ENCODE peak calls at places on chromosome X, in seven cellular contexts. S, X, Q, E, L, F and C are unnamed samples.

GRCh38 chrX:17361620-17362019 is 13.4 kb upstream of the NHS start:
- DNase-seq in Q (peak), F (no peak), E (peak), S (no peak), L (no peak), X (no peak), C (peak)

GRCh38 chrX:405149-405548 is 18.4 kb upstream of the PPP2R3B start:
- DNase-seq in E (no peak), Q (no peak), F (no peak), X (no peak), S (no peak), L (no peak), C (no peak)

GRCh38 chrX:118552501-118552900 is 56.9 kb downstream of the DOCK11 start:
- DNase-seq in E (no peak), Q (no peak), X (no peak), L (peak), S (peak), F (no peak), C (peak)

GRCh38 chrX:48076343-48076742 is 4.9 kb upstream of the ZNF630 start:
- DNase-seq in L (no peak), X (no peak), S (no peak), F (no peak), E (no peak), Q (no peak), C (no peak)

GRCh38 chrX:131734621-131735020 is 190.7 kb downstream of the OR13H1 start:
- DNase-seq in F (no peak), X (no peak), Q (no peak), S (peak), E (no peak), L (no peak), C (no peak)

GRCh38 chrX:132292753-132293152 is 73.5 kb upstream of the RAP2C start:
- DNase-seq in E (no peak), L (peak), F (peak), Q (peak), S (peak), X (peak), C (peak)

GRCh38 chrX:23822397-23822796 is 39.4 kb downstream of the SAT1 start:
- DNase-seq in F (no peak), E (no peak), X (no peak), S (peak), Q (no peak), L (peak), C (no peak)

GRCh38 chrX:274904-275475 is 6.2 kb upstream of the PLCXD1 start:
- DNase-seq in E (peak), Q (peak), X (peak), L (peak), S (no peak), F (no peak), C (peak)

GRCh38 chrX:94914235-94914634 is 1240.2 kb downstream of the FAM133A start:
- DNase-seq in L (no peak), X (no peak), S (no peak), F (no peak), E (no peak), Q (no peak), C (no peak)

GRCh38 chrX:119763836-119764387 is 5.5 kb downstream of the SOWAHD start:
- DNase-seq in Q (no peak), S (no peak), X (no peak), E (no peak), F (no peak), L (no peak), C (no peak)

GRCh38 chrX:73863852-73864251 is 300.9 kb downstream of the CHIC1 start:
- DNase-seq in Q (no peak), F (no peak), E (no peak), X (no peak), S (no peak), L (no peak), C (no peak)

GRCh38 chrX:69018416-69019072 is 146.7 kb downstream of the PJA1 start:
- DNase-seq in E (no peak), Q (no peak), L (no peak), F (no peak), S (no peak), X (no peak), C (no peak)

GRCh38 chrX:4484266-4484665 is 770.8 kb upstream of the PRKX start:
- DNase-seq in S (no peak), X (no peak), E (no peak), F (peak), L (no peak), Q (peak), C (peak)

GRCh38 chrX:68511255-68511654 is 12.4 kb downstream of the YIPF6 start:
- DNase-seq in Q (no peak), E (no peak), F (peak), X (no peak), S (peak), L (peak), C (peak)

GRCh38 chrX:69951756-69952155 is 98.0 kb downstream of the AWAT2 start:
- DNase-seq in S (no peak), Q (no peak), X (no peak), E (no peak), F (no peak), L (no peak), C (peak)

GRCh38 chrX:123476636-123477219 is 256.1 kb downstream of the THOC2 start:
- DNase-seq in S (no peak), L (no peak), F (no peak), X (no peak), Q (no peak), E (no peak), C (peak)

GRCh38 chrX:68669872-68670271 is 22.4 kb downstream of the STARD8 start:
- DNase-seq in F (no peak), Q (no peak), S (no peak), E (no peak), X (no peak), L (no peak), C (no peak)

GRCh38 chrX:65587616-65588526 is 53.3 kb upstream of the LAS1L start:
- DNase-seq in F (no peak), S (peak), L (no peak), E (no peak), X (no peak), Q (no peak), C (no peak)

GRCh38 chrX:53186363-53186762 is 38.6 kb downstream of the KDM5C start:
- DNase-seq in E (no peak), Q (no peak), F (peak), L (no peak), X (no peak), S (peak), C (no peak)

GRCh38 chrX:13752141-13752540 is 17.6 kb downstream of the OFD1 start:
- DNase-seq in X (no peak), Q (no peak), S (no peak), L (no peak), F (no peak), E (no peak), C (no peak)

GRCh38 chrX:107454302-107454701 is 4.8 kb downstream of the FRMPD3 start:
- DNase-seq in Q (no peak), S (peak), X (no peak), F (no peak), E (no peak), L (no peak), C (no peak)

GRCh38 chrX:47059142-47059874 is 18.9 kb upstream of the RGN start:
- DNase-seq in S (no peak), E (no peak), F (no peak), Q (no peak), X (no peak), L (no peak), C (no peak)

GRCh38 chrX:154658957-154659356 is 5.6 kb upstream of the CTAG2 start:
- DNase-seq in X (no peak), S (no peak), E (no peak), F (no peak), L (no peak), Q (no peak), C (no peak)

GRCh38 chrX:24928114-24928513 is 87.7 kb downstream of the ARX start:
- DNase-seq in Q (no peak), L (no peak), E (no peak), S (no peak), X (no peak), F (no peak), C (no peak)

GRCh38 chrX:129772796-129773431 is 6.8 kb upstream of the SASH3 start:
- DNase-seq in S (no peak), F (no peak), L (no peak), Q (no peak), E (no peak), X (no peak), C (no peak)

GRCh38 chrX:129590596-129590995 is 50.5 kb downstream of the OCRL start:
- DNase-seq in S (no peak), X (no peak), E (no peak), Q (no peak), F (no peak), L (no peak), C (no peak)

GRCh38 chrX:137432609-137433008 is 133.3 kb upstream of the ZIC3 start:
- DNase-seq in S (no peak), L (no peak), E (peak), F (no peak), X (no peak), Q (peak), C (peak)

GRCh38 chrX:1242901-1243402 is 25.7 kb upstream of the CSF2RA start:
- DNase-seq in E (no peak), X (no peak), L (no peak), Q (peak), S (no peak), F (peak), C (peak)

GRCh38 chrX:109783712-109784109 is 50.7 kb upstream of the ACSL4 start:
- DNase-seq in E (no peak), Q (no peak), X (no peak), L (no peak), F (no peak), S (no peak), C (no peak)

GRCh38 chrX:45774961-45775360 is 574.3 kb upstream of the DIPK2B start:
- DNase-seq in L (no peak), S (peak), X (no peak), Q (no peak), F (no peak), E (no peak), C (no peak)

GRCh38 chrX:45743081-45743533 is 542.4 kb upstream of the DIPK2B start:
- DNase-seq in E (no peak), L (peak), F (no peak), X (no peak), S (peak), Q (peak), C (peak)

GRCh38 chrX:1807301-1807731 is 192.5 kb downstream of the ASMT start:
- DNase-seq in S (peak), L (no peak), Q (peak), E (peak), F (no peak), X (peak), C (peak)

DNA sequence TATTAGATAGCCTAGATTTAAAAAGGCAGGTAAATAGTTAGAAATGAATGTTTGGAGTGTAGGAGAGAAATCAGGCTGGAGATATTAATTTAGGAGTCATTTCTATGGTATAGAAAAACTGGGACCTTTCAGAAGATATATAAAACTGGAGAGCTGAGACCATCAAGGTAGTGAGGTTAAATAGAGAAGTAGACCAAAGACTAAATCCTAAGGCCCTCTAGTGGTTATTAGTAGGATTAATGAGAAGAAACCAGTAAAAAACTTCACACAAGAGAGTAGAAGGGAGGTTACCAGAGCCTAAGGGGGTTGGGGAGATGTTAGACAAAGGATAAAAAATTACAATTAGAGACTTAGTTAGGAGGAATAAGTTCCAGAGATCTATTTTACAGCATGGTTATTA is 351.0 kb upstream of the SPANXN1 start:
- DNase-seq in E (no peak), S (no peak), Q (no peak), L (peak), X (no peak), F (no peak), C (peak)
- H3K18ac ChIP-seq in E (no peak), S (no peak), Q (no peak), L (no peak), X (no peak), F (no peak), C (no peak)

DNA sequence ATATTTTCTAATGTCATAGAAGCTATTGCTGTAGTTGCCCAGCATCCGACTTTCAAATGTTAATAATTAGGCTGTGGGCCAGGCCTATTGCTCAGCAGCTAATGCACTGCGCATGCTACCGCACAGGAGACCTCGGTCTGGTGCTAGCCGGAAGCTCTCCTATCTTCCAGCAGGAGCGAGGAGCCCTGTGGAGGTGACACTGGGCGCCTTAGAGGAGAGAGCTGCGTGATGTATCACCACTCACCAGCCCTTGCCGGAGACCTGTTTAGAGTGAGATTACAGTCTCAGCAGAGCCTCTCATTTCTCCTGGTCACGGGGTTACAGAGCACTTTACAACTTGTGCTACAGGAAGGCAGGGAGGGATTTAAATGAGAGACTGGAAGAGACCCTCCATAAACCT is 31.1 kb upstream of the MID1IP1 start:
- DNase-seq in X (no peak), F (no peak), E (no peak), S (no peak), Q (no peak), L (no peak), C (no peak)
- H3K9ac ChIP-seq in X (no peak), F (no peak), E (no peak), S (no peak), Q (no peak), L (no peak), C (no peak)

DNA sequence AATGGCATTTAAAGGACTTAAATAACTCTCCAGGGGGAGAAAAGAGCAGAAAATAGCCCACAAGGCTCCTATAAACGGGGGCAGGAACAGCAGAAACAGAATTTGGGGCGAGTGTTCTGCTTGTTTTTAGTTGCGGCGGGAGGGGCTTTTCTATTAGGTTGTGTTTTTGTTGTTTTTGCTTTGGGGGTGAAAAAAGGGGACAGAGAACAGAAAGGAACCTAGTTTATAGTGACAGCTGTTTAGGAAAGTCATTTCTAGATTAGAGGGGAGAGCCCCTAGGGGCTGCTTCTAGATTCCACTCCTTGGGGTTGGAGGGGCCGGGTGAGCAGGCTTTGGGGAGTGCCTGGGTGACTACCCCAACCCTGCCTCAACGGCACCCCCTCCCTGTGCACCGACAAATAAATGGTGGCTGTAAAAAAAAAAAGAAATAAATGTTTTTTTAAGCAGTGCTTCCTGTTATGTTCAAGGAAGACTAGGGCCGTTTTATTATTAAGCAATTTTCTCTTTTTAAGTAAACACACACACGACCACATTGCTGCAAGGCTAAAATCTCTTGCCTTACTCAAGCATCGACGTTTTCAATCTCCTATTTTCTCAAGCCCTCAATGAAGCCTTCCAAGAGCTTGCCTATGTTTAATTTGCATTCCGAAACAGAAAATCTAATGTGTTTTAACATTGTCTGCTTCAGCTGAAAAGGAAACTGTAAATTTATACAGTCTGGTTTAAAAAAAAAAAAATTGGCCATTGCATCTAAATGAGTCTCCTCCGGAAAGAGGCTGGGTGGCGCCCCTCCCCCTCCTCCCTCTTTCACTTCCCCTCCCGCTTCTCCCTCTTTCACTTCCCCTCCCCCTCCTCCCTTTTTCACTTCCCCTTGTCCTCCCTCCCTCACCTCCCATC is 123.3 kb upstream of the TBL1X start:
- DNase-seq in X (peak), F (no peak), S (peak), Q (peak), E (no peak), L (peak), C (peak)
- H3K18ac ChIP-seq in X (no peak), F (no peak), S (peak), Q (no peak), E (no peak), L (no peak), C (peak)

DNA sequence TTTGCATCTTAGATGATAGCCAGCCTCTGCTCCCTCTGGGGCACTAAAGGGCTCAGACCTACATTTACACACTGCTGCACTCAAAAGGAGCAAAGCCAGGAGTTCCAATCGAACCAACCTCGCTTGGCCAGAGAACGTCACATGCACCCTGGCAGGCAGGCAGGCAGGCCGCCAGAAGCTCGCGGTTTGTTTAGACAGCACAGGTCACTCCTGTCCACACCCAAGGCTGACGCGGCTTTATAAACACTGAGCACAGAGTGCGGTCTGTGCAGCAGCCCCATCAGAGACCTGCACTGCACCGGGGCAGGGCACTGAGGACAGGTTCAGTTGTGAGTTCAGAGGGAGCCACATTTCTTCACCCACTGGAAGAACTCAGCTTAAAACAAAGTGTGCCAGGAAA is 143.9 kb downstream of the BCOR start:
- DNase-seq in S (peak), F (no peak), L (peak), Q (no peak), X (no peak), E (no peak), C (no peak)
- H3K9ac ChIP-seq in S (no peak), F (no peak), L (no peak), Q (no peak), X (no peak), E (no peak), C (no peak)

GRCh38 chrX:55919367-55920221 is 202.0 kb downstream of the RRAGB start:
- DNase-seq in F (peak), E (no peak), L (no peak), X (no peak), S (no peak), Q (peak), C (no peak)

GRCh38 chrX:55924574-55924973 is 207.0 kb downstream of the RRAGB start:
- DNase-seq in X (no peak), F (no peak), S (no peak), Q (peak), L (no peak), E (peak), C (no peak)
- H3K18ac ChIP-seq in X (no peak), F (no peak), S (no peak), Q (no peak), L (no peak), E (no peak), C (no peak)